ENCODE peak calls at places on chromosomes 13 and 19, in six cellular contexts. H is SK-N-SH, J is HCT116, F is K562, O is GM12878, S is HepG2. X is an unnamed sample.
A peak's percentile ranks its signal among the peaks of the same experiment; 100 is the strongest.

GRCh38 chr13:44816701-44817684 is 172.3 kb downstream of the NUFIP1 start:
- DNase-seq in H (no peak), O (no peak), S (no peak), F (no peak), J (peak; percentile 63), X (no peak)

GRCh38 chr13:66805657-66806056 is 424.5 kb downstream of the PCDH9 start:
- DNase-seq in S (no peak), O (no peak), J (no peak), F (no peak), H (no peak), X (no peak)

GRCh38 chr13:69324109-69324886 is 783.3 kb upstream of the ATXN8OS start:
- DNase-seq in S (peak; percentile 3), H (peak; percentile 12), O (no peak), F (no peak), J (peak; percentile 1), X (no peak)

GRCh38 chr19:50963381-50963780 is 6.0 kb downstream of the KLK6 start:
- DNase-seq in O (no peak), F (no peak), H (no peak), J (no peak), S (no peak), X (no peak)

GRCh38 chr19:28466107-28467045 is 746.6 kb downstream of the UQCRFS1 start:
- DNase-seq in S (peak; percentile 3), J (no peak), H (peak; percentile 57), O (no peak), F (peak; percentile 81), X (peak; percentile 30)

GRCh38 chr19:15210323-15210774 is 9.6 kb upstream of the NOTCH3 start:
- DNase-seq in O (no peak), J (no peak), F (no peak), H (no peak), S (peak; percentile 25), X (no peak)

GRCh38 chr13:50911051-50911690 is 1.6 kb downstream of the RNASEH2B start:
- DNase-seq in J (no peak), F (peak; percentile 65), S (peak; percentile 58), H (peak; percentile 46), O (no peak), X (no peak)

GRCh38 chr19:3642987-3643386 is 16.4 kb upstream of the CACTIN start:
- DNase-seq in F (peak; percentile 84), O (no peak), J (peak; percentile 67), H (peak; percentile 78), S (no peak), X (no peak)

GRCh38 chr13:112335135-112335534 is 41.0 kb upstream of the SPACA7 start:
- DNase-seq in J (no peak), H (no peak), S (no peak), O (no peak), F (no peak), X (no peak)

GRCh38 chr13:42284068-42284467 is 12.1 kb downstream of the AKAP11 start:
- DNase-seq in H (no peak), F (no peak), O (no peak), J (no peak), S (no peak), X (no peak)

GRCh38 chr19:2016041-2016807 is 710 bp upstream of the BTBD2 start:
- DNase-seq in H (peak; percentile 87), S (peak; percentile 63), F (peak; percentile 76), O (peak; percentile 46), J (peak; percentile 73), X (no peak)

GRCh38 chr13:53010374-53011105 is 18.1 kb upstream of the OLFM4 start:
- DNase-seq in H (no peak), J (no peak), S (peak; percentile 4), O (no peak), F (no peak), X (no peak)

GRCh38 chr13:51318015-51318414 is 21.5 kb upstream of the SERPINE3 start:
- DNase-seq in J (no peak), H (no peak), O (no peak), S (no peak), F (no peak), X (no peak)

DNA sequence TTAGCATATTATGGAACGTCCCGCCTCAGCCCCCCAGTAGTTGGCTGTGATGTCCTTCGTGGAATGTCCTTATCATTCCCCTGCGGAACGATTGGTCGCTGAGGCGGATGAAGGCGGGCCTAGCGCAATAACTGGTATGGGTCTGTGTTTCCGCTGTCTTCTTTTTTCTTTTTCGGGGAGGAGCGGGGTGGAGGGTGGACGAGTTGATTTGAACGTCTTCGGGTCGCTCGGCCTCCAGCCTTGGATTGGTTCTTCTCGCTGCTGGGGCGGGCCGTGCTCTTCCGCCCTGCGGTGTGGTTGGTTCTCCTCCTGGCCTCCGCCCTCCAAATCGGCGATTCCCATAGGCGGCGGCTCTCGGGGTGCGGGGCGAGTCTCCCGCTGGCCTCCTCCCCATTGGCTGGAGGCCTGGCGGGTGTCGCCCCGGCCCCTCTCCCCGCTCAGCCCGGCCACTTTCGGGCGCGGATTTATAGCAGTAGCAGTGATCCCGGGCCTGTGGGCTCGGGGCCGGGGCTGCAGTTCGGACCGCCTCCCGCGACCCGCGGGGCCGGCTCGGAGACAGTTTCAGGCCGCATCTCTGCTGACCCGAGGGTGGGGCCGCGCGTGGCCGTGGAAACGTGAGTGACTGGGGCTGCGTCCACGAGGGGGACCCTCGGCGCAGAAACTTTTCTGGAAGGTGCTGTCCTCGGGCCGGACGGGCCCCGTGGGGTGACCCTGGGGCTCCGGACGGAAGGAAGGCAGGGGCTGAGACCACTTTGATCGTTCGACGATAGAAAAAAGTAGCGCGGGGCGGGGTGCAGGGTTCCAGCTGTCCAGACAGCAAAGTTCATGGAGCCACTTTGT is 2.1 kb downstream of the ING1 start:
- DNase-seq in J (peak; percentile 99), S (peak; percentile 99), F (peak; percentile 95), O (peak; percentile 99), H (peak; percentile 96), X (peak; percentile 91)
- TF ChIP-seq SIN3A in J (no peak), S (peak; percentile 66), F (no peak), O (peak; percentile 17), H (no peak), X (no peak)

GRCh38 chr13:98450495-98451167 is 126.3 kb downstream of the STK24 start:
- DNase-seq in F (no peak), S (peak; percentile 19), J (no peak), O (no peak), H (no peak), X (no peak)
- H3K9me3 ChIP-seq in F (no peaks in the 10 kb centered on the region), S (no peaks in the 10 kb centered on the region), J (no peaks in the 10 kb centered on the region), O (no peaks in the 10 kb centered on the region), H (no peaks in the 10 kb centered on the region), X (no peaks in the 10 kb centered on the region)

GRCh38 chr19:42188665-42189064 is 28.8 kb downstream of the DEDD2 start:
- DNase-seq in F (no peak), O (no peak), H (no peak), J (no peak), S (no peak), X (no peak)

GRCh38 chr19:42193706-42194105 is 23.8 kb downstream of the DEDD2 start:
- DNase-seq in H (no peak), F (no peak), J (no peak), O (no peak), S (no peak), X (no peak)

GRCh38 chr19:42189133-42189532 is 28.3 kb downstream of the DEDD2 start:
- DNase-seq in F (no peak), O (no peak), H (no peak), J (no peak), S (no peak), X (no peak)

GRCh38 chr19:42193294-42193693 is 24.2 kb downstream of the DEDD2 start:
- DNase-seq in S (no peak), H (no peak), J (no peak), F (no peak), O (no peak), X (no peak)

GRCh38 chr19:42191855-42192254 is 25.6 kb downstream of the DEDD2 start:
- DNase-seq in S (peak; percentile 36), J (peak; percentile 80), F (no peak), O (no peak), H (no peak), X (peak; percentile 42)
- TF ChIP-seq REST in S (no peak), J (no peak), F (no peak), O (no peak), H (no peak), X (no peak)

GRCh38 chr13:110387451-110388140 is 80.5 kb downstream of the COL4A2 start:
- DNase-seq in S (no peak), H (no peak), J (no peak), F (no peak), O (no peak), X (no peak)

GRCh38 chr13:110388141-110388943 is 81.3 kb downstream of the COL4A2 start:
- DNase-seq in H (peak; percentile 47), S (no peak), J (no peak), F (no peak), O (no peak), X (no peak)

GRCh38 chr13:110392510-110393233 is 85.6 kb downstream of the COL4A2 start:
- DNase-seq in F (no peak), S (no peak), J (no peak), H (peak; percentile 85), O (no peak), X (no peak)

GRCh38 chr13:110391273-110391672 is 84.2 kb downstream of the COL4A2 start:
- DNase-seq in O (no peak), J (no peak), F (no peak), H (no peak), S (no peak), X (no peak)

DNA sequence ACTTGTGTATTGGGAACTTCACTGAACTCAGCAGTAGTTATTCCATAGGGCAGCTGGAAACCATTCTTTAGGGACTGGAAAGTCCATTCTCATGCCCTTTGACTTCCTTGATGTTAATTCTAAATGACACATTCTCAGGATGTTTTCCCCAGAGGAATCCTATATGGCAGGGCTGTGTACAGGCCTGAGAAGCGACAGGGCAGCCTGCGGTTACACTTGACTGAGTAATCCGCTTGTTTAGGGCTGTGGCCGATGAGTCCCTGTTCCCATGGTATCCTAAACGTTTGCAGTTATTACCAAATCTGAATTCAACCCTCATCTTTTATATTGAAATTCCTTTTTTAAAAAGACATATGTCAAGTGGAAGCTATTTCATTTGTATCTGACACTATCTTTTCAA is 83.5 kb downstream of the COL4A2 start:
- DNase-seq in S (no peak), J (no peak), F (no peak), O (no peak), H (no peak), X (no peak)
- TF ChIP-seq SIN3A in S (no peak), J (no peak), F (no peak), O (no peak), H (no peak), X (no peak)

DNA sequence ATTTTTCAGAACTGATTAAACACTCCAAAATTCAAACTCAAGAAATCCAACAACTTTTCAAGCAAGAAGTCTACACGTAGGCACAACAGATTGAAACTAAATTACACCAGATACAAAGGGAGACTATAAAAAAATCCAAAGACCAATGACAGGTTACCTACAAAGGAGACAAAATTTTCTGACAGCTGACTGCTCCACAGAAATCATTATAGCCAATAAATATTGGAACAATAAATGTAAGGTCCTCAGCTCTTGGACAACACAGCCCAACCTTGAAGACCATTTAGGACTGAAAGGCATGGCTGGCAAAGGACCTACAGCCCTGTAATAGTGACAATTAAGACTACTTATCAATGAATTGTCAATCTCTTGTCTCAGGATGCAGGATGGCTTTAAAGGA is 15.9 kb downstream of the ZNF350 start:
- DNase-seq in O (no peak), H (no peak), F (no peak), J (no peak), S (no peak), X (no peak)
- H3K9me3 ChIP-seq in O (peaks cover 50% of the 10 kb centered on the region), H (peaks cover 45% of the 10 kb centered on the region), F (peaks cover 15% of the 10 kb centered on the region), J (peaks cover 33% of the 10 kb centered on the region), S (peaks cover 58% of the 10 kb centered on the region), X (peaks cover 46% of the 10 kb centered on the region)